ENCODE peak calls at places on chromosomes 3 and 15, in five cellular contexts. E is anterior cingulate cortex; W is LoVo; N is activated CD8-positive, alpha-beta memory T cell treated with anti-CD3 and anti-CD28 coated beads, Interleukin-2, amount 10 ng/mL, durations not matched to agents 7 days and 5 days; Q is fibroblast of the aortic adventitia. F is an unnamed sample.

GRCh38 chr15:40233727-40234577 is 4.9 kb upstream of the PAK6 start:
- DNase-seq in E (no peak), W (no peak), N (peak), Q (no peak), F (no peak)

GRCh38 chr3:31364711-31365110 is 168.0 kb upstream of the STT3B start:
- DNase-seq in N (no peak), W (no peak), Q (peak), E (no peak), F (no peak)

GRCh38 chr15:66097151-66098018 is 156.2 kb downstream of the MEGF11 start:
- DNase-seq in N (no peak), Q (no peak), W (no peak), E (no peak), F (no peak)

GRCh38 chr15:63503739-63504246 is 600 bp upstream of the USP3 start:
- DNase-seq in N (peak), W (peak), Q (peak), E (no peak), F (peak)

GRCh38 chr3:177055557-177056290 is 141.6 kb downstream of the TBL1XR1 start:
- DNase-seq in W (no peak), N (no peak), E (no peak), Q (peak), F (no peak)

GRCh38 chr15:45670061-45670460 is 35.2 kb downstream of the SQOR start:
- DNase-seq in N (no peak), E (no peak), Q (peak), W (no peak), F (no peak)

GRCh38 chr3:14245240-14245639 is 66.6 kb downstream of the LSM3 start:
- DNase-seq in Q (no peak), E (no peak), W (no peak), N (no peak), F (no peak)

GRCh38 chr15:101092186-101092866 is 159.5 kb downstream of the CHSY1 start:
- DNase-seq in N (no peak), E (no peak), W (no peak), Q (peak), F (no peak)

GRCh38 chr15:66023322-66023972 is 154.2 kb downstream of the RAB11A start:
- DNase-seq in W (no peak), N (no peak), E (no peak), Q (no peak), F (no peak)

GRCh38 chr3:45978348-45978747 is 17.3 kb downstream of the FYCO1 start:
- DNase-seq in N (peak), W (peak), E (no peak), Q (no peak), F (peak)

GRCh38 chr3:190001426-190001825 is 119.3 kb downstream of the P3H2 start:
- DNase-seq in Q (no peak), W (no peak), E (no peak), N (no peak), F (no peak)

GRCh38 chr15:73685981-73686380 is 1.8 kb downstream of the CD276 start:
- DNase-seq in Q (no peak), E (no peak), N (no peak), W (no peak), F (no peak)

GRCh38 chr3:58093573-58094195 is 85.5 kb downstream of the FLNB start:
- DNase-seq in W (peak), Q (peak), E (no peak), N (no peak), F (no peak)